ENCODE peak calls at places on chromosome 20, in ten cellular contexts. One of them, this sample, is unnamed.

GRCh38 chr20:21505161-21505809 is 8.6 kb downstream of the NKX2-2 start:
- DNase-seq in right cardiac atrium: peak
- DNase-seq in AG09319: no peak
- DNase-seq in cardiac fibroblast: peak
- DNase-seq in activated naive CD4-positive, alpha-beta T cell: peak
- DNase-seq in amniotic stem cell: no peak
- DNase-seq in activated CD4-positive, CD25-positive, alpha-beta regulatory T cell: peak
- DNase-seq in COLO829: peak
- DNase-seq in ovary: no peak
- DNase-seq in hypothalamus: peak
- DNase-seq in this sample: peak

GRCh38 chr20:32037929-32038328 is 14.1 kb upstream of the HCK start:
- DNase-seq in right cardiac atrium: no peak
- DNase-seq in AG09319: no peak
- DNase-seq in cardiac fibroblast: peak
- DNase-seq in activated naive CD4-positive, alpha-beta T cell: no peak
- DNase-seq in amniotic stem cell: no peak
- DNase-seq in activated CD4-positive, CD25-positive, alpha-beta regulatory T cell: no peak
- DNase-seq in COLO829: no peak
- DNase-seq in ovary: no peak
- DNase-seq in hypothalamus: no peak
- DNase-seq in this sample: no peak

GRCh38 chr20:31839782-31840487 is 5.5 kb downstream of the FOXS1 start:
- DNase-seq in right cardiac atrium: no peak
- DNase-seq in AG09319: no peak
- DNase-seq in cardiac fibroblast: peak
- DNase-seq in activated naive CD4-positive, alpha-beta T cell: no peak
- DNase-seq in amniotic stem cell: no peak
- DNase-seq in activated CD4-positive, CD25-positive, alpha-beta regulatory T cell: no peak
- DNase-seq in COLO829: no peak
- DNase-seq in ovary: no peak
- DNase-seq in hypothalamus: no peak
- DNase-seq in this sample: no peak

GRCh38 chr20:2751347-2751867 is 49.0 kb downstream of the CPXM1 start:
- DNase-seq in right cardiac atrium: no peak
- DNase-seq in AG09319: no peak
- DNase-seq in cardiac fibroblast: no peak
- DNase-seq in activated naive CD4-positive, alpha-beta T cell: no peak
- DNase-seq in amniotic stem cell: no peak
- DNase-seq in activated CD4-positive, CD25-positive, alpha-beta regulatory T cell: no peak
- DNase-seq in COLO829: no peak
- DNase-seq in ovary: peak
- DNase-seq in hypothalamus: no peak
- DNase-seq in this sample: no peak

GRCh38 chr20:32249030-32249738 is 28.3 kb upstream of the KIF3B start:
- DNase-seq in right cardiac atrium: no peak
- DNase-seq in AG09319: no peak
- DNase-seq in cardiac fibroblast: no peak
- DNase-seq in activated naive CD4-positive, alpha-beta T cell: no peak
- DNase-seq in amniotic stem cell: no peak
- DNase-seq in activated CD4-positive, CD25-positive, alpha-beta regulatory T cell: no peak
- DNase-seq in COLO829: no peak
- DNase-seq in ovary: no peak
- DNase-seq in hypothalamus: no peak
- DNase-seq in this sample: no peak

GRCh38 chr20:7829776-7830175 is 110.5 kb downstream of the HAO1 start:
- DNase-seq in right cardiac atrium: no peak
- DNase-seq in AG09319: no peak
- DNase-seq in cardiac fibroblast: peak
- DNase-seq in activated naive CD4-positive, alpha-beta T cell: no peak
- DNase-seq in amniotic stem cell: no peak
- DNase-seq in activated CD4-positive, CD25-positive, alpha-beta regulatory T cell: no peak
- DNase-seq in COLO829: no peak
- DNase-seq in ovary: no peak
- DNase-seq in hypothalamus: no peak
- DNase-seq in this sample: no peak

GRCh38 chr20:34560141-34560523 is 1.6 kb downstream of the MAP1LC3A start:
- DNase-seq in right cardiac atrium: no peak
- DNase-seq in AG09319: no peak
- DNase-seq in cardiac fibroblast: no peak
- DNase-seq in activated naive CD4-positive, alpha-beta T cell: no peak
- DNase-seq in amniotic stem cell: no peak
- DNase-seq in activated CD4-positive, CD25-positive, alpha-beta regulatory T cell: no peak
- DNase-seq in COLO829: no peak
- DNase-seq in ovary: peak
- DNase-seq in hypothalamus: peak
- DNase-seq in this sample: peak

GRCh38 chr20:61699184-61700066 is 366.3 kb downstream of the TAF4 start:
- DNase-seq in right cardiac atrium: peak
- DNase-seq in AG09319: no peak
- DNase-seq in cardiac fibroblast: no peak
- DNase-seq in activated naive CD4-positive, alpha-beta T cell: no peak
- DNase-seq in amniotic stem cell: no peak
- DNase-seq in activated CD4-positive, CD25-positive, alpha-beta regulatory T cell: no peak
- DNase-seq in COLO829: no peak
- DNase-seq in ovary: no peak
- DNase-seq in hypothalamus: no peak
- DNase-seq in this sample: no peak

GRCh38 chr20:31706607-31707257 is 15.9 kb downstream of the BCL2L1 start:
- DNase-seq in right cardiac atrium: no peak
- DNase-seq in AG09319: no peak
- DNase-seq in cardiac fibroblast: no peak
- DNase-seq in activated naive CD4-positive, alpha-beta T cell: no peak
- DNase-seq in amniotic stem cell: no peak
- DNase-seq in activated CD4-positive, CD25-positive, alpha-beta regulatory T cell: no peak
- DNase-seq in COLO829: no peak
- DNase-seq in ovary: no peak
- DNase-seq in hypothalamus: no peak
- DNase-seq in this sample: no peak

GRCh38 chr20:36102809-36103596 is 51.5 kb upstream of the EPB41L1 start:
- DNase-seq in right cardiac atrium: no peak
- DNase-seq in AG09319: no peak
- DNase-seq in cardiac fibroblast: no peak
- DNase-seq in activated naive CD4-positive, alpha-beta T cell: no peak
- DNase-seq in amniotic stem cell: no peak
- DNase-seq in activated CD4-positive, CD25-positive, alpha-beta regulatory T cell: no peak
- DNase-seq in COLO829: no peak
- DNase-seq in ovary: no peak
- DNase-seq in hypothalamus: no peak
- DNase-seq in this sample: no peak

GRCh38 chr20:20317195-20318113 is 50.5 kb upstream of the INSM1 start:
- DNase-seq in right cardiac atrium: no peak
- DNase-seq in AG09319: no peak
- DNase-seq in cardiac fibroblast: no peak
- DNase-seq in activated naive CD4-positive, alpha-beta T cell: no peak
- DNase-seq in amniotic stem cell: no peak
- DNase-seq in activated CD4-positive, CD25-positive, alpha-beta regulatory T cell: no peak
- DNase-seq in COLO829: no peak
- DNase-seq in ovary: no peak
- DNase-seq in hypothalamus: no peak
- DNase-seq in this sample: no peak

GRCh38 chr20:3221398-3222226 is 12.3 kb downstream of the ITPA start:
- DNase-seq in right cardiac atrium: no peak
- DNase-seq in AG09319: no peak
- DNase-seq in cardiac fibroblast: no peak
- DNase-seq in activated naive CD4-positive, alpha-beta T cell: no peak
- DNase-seq in amniotic stem cell: no peak
- DNase-seq in activated CD4-positive, CD25-positive, alpha-beta regulatory T cell: no peak
- DNase-seq in COLO829: no peak
- DNase-seq in ovary: no peak
- DNase-seq in hypothalamus: no peak
- DNase-seq in this sample: no peak

GRCh38 chr20:16397053-16397452 is 176.2 kb downstream of the KIF16B start:
- DNase-seq in right cardiac atrium: peak
- DNase-seq in AG09319: peak
- DNase-seq in cardiac fibroblast: no peak
- DNase-seq in activated naive CD4-positive, alpha-beta T cell: no peak
- DNase-seq in amniotic stem cell: no peak
- DNase-seq in activated CD4-positive, CD25-positive, alpha-beta regulatory T cell: no peak
- DNase-seq in COLO829: no peak
- DNase-seq in ovary: peak
- DNase-seq in hypothalamus: no peak
- DNase-seq in this sample: peak

GRCh38 chr20:45019764-45020126 is 53.4 kb downstream of the STK4 start:
- DNase-seq in right cardiac atrium: no peak
- DNase-seq in AG09319: no peak
- DNase-seq in cardiac fibroblast: no peak
- DNase-seq in activated naive CD4-positive, alpha-beta T cell: no peak
- DNase-seq in amniotic stem cell: no peak
- DNase-seq in activated CD4-positive, CD25-positive, alpha-beta regulatory T cell: no peak
- DNase-seq in COLO829: peak
- DNase-seq in ovary: no peak
- DNase-seq in hypothalamus: no peak
- DNase-seq in this sample: no peak

GRCh38 chr20:4886771-4887527 is 114.4 kb downstream of the SLC23A2 start:
- DNase-seq in right cardiac atrium: no peak
- DNase-seq in AG09319: no peak
- DNase-seq in cardiac fibroblast: no peak
- DNase-seq in activated naive CD4-positive, alpha-beta T cell: no peak
- DNase-seq in amniotic stem cell: no peak
- DNase-seq in activated CD4-positive, CD25-positive, alpha-beta regulatory T cell: no peak
- DNase-seq in COLO829: no peak
- DNase-seq in ovary: no peak
- DNase-seq in hypothalamus: no peak
- DNase-seq in this sample: no peak

GRCh38 chr20:57047281-57048026 is 219.0 kb downstream of the BMP7 start:
- DNase-seq in right cardiac atrium: no peak
- DNase-seq in AG09319: no peak
- DNase-seq in cardiac fibroblast: no peak
- DNase-seq in activated naive CD4-positive, alpha-beta T cell: no peak
- DNase-seq in amniotic stem cell: no peak
- DNase-seq in activated CD4-positive, CD25-positive, alpha-beta regulatory T cell: no peak
- DNase-seq in COLO829: no peak
- DNase-seq in ovary: no peak
- DNase-seq in hypothalamus: no peak
- DNase-seq in this sample: no peak

GRCh38 chr20:53930651-53931504 is 139.5 kb downstream of the BCAS1 start:
- DNase-seq in right cardiac atrium: no peak
- DNase-seq in AG09319: no peak
- DNase-seq in cardiac fibroblast: peak
- DNase-seq in activated naive CD4-positive, alpha-beta T cell: no peak
- DNase-seq in amniotic stem cell: no peak
- DNase-seq in activated CD4-positive, CD25-positive, alpha-beta regulatory T cell: no peak
- DNase-seq in COLO829: no peak
- DNase-seq in ovary: no peak
- DNase-seq in hypothalamus: no peak
- DNase-seq in this sample: no peak

GRCh38 chr20:35660122-35660937 is 4.4 kb downstream of the CPNE1 start:
- DNase-seq in right cardiac atrium: no peak
- DNase-seq in AG09319: no peak
- DNase-seq in cardiac fibroblast: no peak
- DNase-seq in activated naive CD4-positive, alpha-beta T cell: no peak
- DNase-seq in amniotic stem cell: no peak
- DNase-seq in activated CD4-positive, CD25-positive, alpha-beta regulatory T cell: no peak
- DNase-seq in COLO829: no peak
- DNase-seq in ovary: no peak
- DNase-seq in hypothalamus: no peak
- DNase-seq in this sample: no peak

GRCh38 chr20:1491281-1491840 is at the start of gene SIRPB2:
- DNase-seq in right cardiac atrium: peak
- DNase-seq in AG09319: no peak
- DNase-seq in cardiac fibroblast: peak
- DNase-seq in activated naive CD4-positive, alpha-beta T cell: no peak
- DNase-seq in amniotic stem cell: no peak
- DNase-seq in activated CD4-positive, CD25-positive, alpha-beta regulatory T cell: no peak
- DNase-seq in COLO829: no peak
- DNase-seq in ovary: no peak
- DNase-seq in hypothalamus: peak
- DNase-seq in this sample: peak

This sample was measured in substantia nigra.